ENCODE peak calls at places on chromosome 7, in seven cellular contexts. B is activated CD4-positive, alpha-beta T cell treated with anti-CD3 and anti-CD28 coated beads for 4 hours; F is keratinocyte; M is Right ventricle myocardium inferior; N is stimulated activated CD4-positive, alpha-beta T cell treated with anti-CD3 and anti-CD28 coated beads, Interleukin-1b, Interleukin-23, amount 100 ng/mL, for 24 hours; W is GM23338; R is NCI-H774. G is an unnamed sample.

GRCh38 chr7:46202379-46202778 is 281.3 kb upstream of the IGFBP3 start:
- DNase-seq in B (no peak), F (no peak), M (no peak), N (no peak), W (no peak), R (no peak), G (no peak)

GRCh38 chr7:75601539-75601938 is 109.4 kb downstream of the SPDYE5 start:
- DNase-seq in B (no peak), F (no peak), M (no peak), N (no peak), W (peak), R (no peak), G (no peak)

GRCh38 chr7:90648834-90649233 is 52.7 kb downstream of the CDK14 start:
- DNase-seq in B (no peak), F (no peak), M (no peak), N (no peak), W (no peak), R (no peak), G (no peak)

GRCh38 chr7:140375808-140376730 is 22.3 kb downstream of the SLC37A3 start:
- DNase-seq in B (peak), F (no peak), M (no peak), N (no peak), W (no peak), R (no peak), G (no peak)

GRCh38 chr7:54985405-54986360 is 33.1 kb upstream of the EGFR start:
- DNase-seq in B (no peak), F (peak), M (no peak), N (no peak), W (no peak), R (no peak), G (no peak)

GRCh38 chr7:29370531-29371314 is 176.1 kb downstream of the CHN2 start:
- DNase-seq in B (no peak), F (no peak), M (no peak), N (no peak), W (no peak), R (peak), G (no peak)

GRCh38 chr7:101677421-101678137 is 48.5 kb upstream of the MYL10 start:
- DNase-seq in B (no peak), F (no peak), M (no peak), N (no peak), W (peak), R (peak), G (no peak)

GRCh38 chr7:111364413-111364812 is 197.9 kb downstream of the IMMP2L start:
- DNase-seq in B (no peak), F (peak), M (no peak), N (no peak), W (no peak), R (no peak), G (no peak)

GRCh38 chr7:157228864-157229422 is 90.2 kb downstream of the UBE3C start:
- DNase-seq in B (peak), F (no peak), M (no peak), N (no peak), W (peak), R (no peak), G (no peak)

GRCh38 chr7:22356010-22356854 is 722 bp downstream of the RAPGEF5 start:
- DNase-seq in B (no peak), F (no peak), M (no peak), N (no peak), W (peak), R (no peak), G (no peak)

GRCh38 chr7:83876593-83876992 is 227.7 kb upstream of the SEMA3E start:
- DNase-seq in B (no peak), F (peak), M (no peak), N (no peak), W (no peak), R (no peak), G (no peak)

GRCh38 chr7:3380034-3380433 is 79.0 kb downstream of the SDK1 start:
- DNase-seq in B (no peak), F (no peak), M (no peak), N (no peak), W (no peak), R (no peak), G (no peak)

GRCh38 chr7:562394-562675 is 42.7 kb upstream of the PDGFA start:
- DNase-seq in B (no peak), F (no peak), M (no peak), N (no peak), W (no peak), R (no peak), G (no peak)

GRCh38 chr7:4951903-4952636 is 6.9 kb downstream of the MMD2 start:
- DNase-seq in B (no peak), F (no peak), M (no peak), N (no peak), W (peak), R (no peak), G (peak)

GRCh38 chr7:107687656-107688055 is 27.0 kb downstream of the SLC26A4 start:
- DNase-seq in B (no peak), F (peak), M (no peak), N (no peak), W (no peak), R (no peak), G (no peak)

GRCh38 chr7:956031-956430 is 1.6 kb upstream of the ADAP1 start:
- DNase-seq in B (no peak), F (no peak), M (no peak), N (no peak), W (no peak), R (no peak), G (no peak)

GRCh38 chr7:64733550-64734240 is 60.5 kb upstream of the ZNF138 start:
- DNase-seq in B (no peak), F (no peak), M (no peak), N (no peak), W (no peak), R (no peak), G (no peak)

GRCh38 chr7:4115442-4115841 is 566.7 kb upstream of the FOXK1 start:
- DNase-seq in B (no peak), F (no peak), M (no peak), N (no peak), W (no peak), R (no peak), G (no peak)

GRCh38 chr7:22445140-22445722 is 54.8 kb downstream of the STEAP1B start:
- DNase-seq in B (no peak), F (no peak), M (peak), N (no peak), W (peak), R (peak), G (no peak)

GRCh38 chr7:78080241-78080640 is 281.7 kb downstream of the PHTF2 start:
- DNase-seq in B (no peak), F (no peak), M (no peak), N (no peak), W (peak), R (no peak), G (no peak)

G was measured in GM18507.